ENCODE peak calls at places on chromosomes 4 and X, in five cellular contexts. C is OCI-M1; Q is stimulated activated CD4-positive, alpha-beta T cell treated with anti-CD3 and anti-CD28 coated beads, Interleukin-12 subunit alpha, Interleukin-12 subunit beta, amount 100 ng/mL, for 24 hours; Y is ACHN; A is HuH-7.5. M is an unnamed sample.

GRCh38 chrX:53445977-53446376 is 11.8 kb upstream of the HSD17B10 start:
- DNase-seq in A (peak; percentile 23), Y (peak; percentile 25), C (peak; percentile 62), Q (no peak), M (peak; percentile 32)

GRCh38 chr4:139144161-139144859 is 32.7 kb downstream of the ELF2 start:
- DNase-seq in Q (no peak), C (peak; percentile 19), A (no peak), Y (no peak), M (peak; percentile 37)

GRCh38 chr4:174316546-174316945 is 32.8 kb downstream of the CEP44 start:
- DNase-seq in Y (no peak), A (no peak), Q (no peak), C (no peak), M (no peak)

GRCh38 chrX:40434947-40435346 is 145.8 kb upstream of the ATP6AP2 start:
- DNase-seq in Y (no peak), C (peak; percentile 84), Q (no peak), A (no peak), M (no peak)

GRCh38 chr4:14269824-14270223 is 642.3 kb upstream of the BOD1L1 start:
- DNase-seq in C (no peak), Y (no peak), Q (no peak), A (no peak), M (no peak)

GRCh38 chrX:25003066-25003849 is 12.5 kb downstream of the ARX start:
- DNase-seq in C (no peak), A (no peak), Y (no peak), Q (no peak), M (no peak)

GRCh38 chrX:129798888-129799287 is 19.1 kb downstream of the SASH3 start:
- DNase-seq in Q (no peak), Y (no peak), A (no peak), C (no peak), M (no peak)

GRCh38 chr4:22707390-22707789 is 14.7 kb downstream of the GBA3 start:
- DNase-seq in Q (no peak), C (no peak), A (no peak), Y (no peak), M (no peak)

GRCh38 chr4:83071116-83071515 is 36.1 kb downstream of the COPS4 start:
- DNase-seq in A (no peak), C (no peak), Q (no peak), Y (no peak), M (no peak)

GRCh38 chr4:165656829-165657467 is 216.1 kb upstream of the TLL1 start:
- DNase-seq in A (no peak), C (no peak), Y (no peak), Q (no peak), M (no peak)

GRCh38 chr4:113086172-113086695 is 36.8 kb downstream of the ANK2 start:
- DNase-seq in C (no peak), Q (no peak), A (no peak), Y (no peak), M (no peak)

GRCh38 chrX:13120017-13120416 is 75.6 kb upstream of the FAM9C start:
- DNase-seq in Q (no peak), C (no peak), A (no peak), Y (no peak), M (no peak)

GRCh38 chr4:85932371-85933305 is 427.2 kb downstream of the MAPK10 start:
- DNase-seq in A (no peak), Q (no peak), Y (no peak), C (no peak), M (peak; percentile 35)

GRCh38 chr4:107094976-107095375 is 58.9 kb upstream of the DKK2 start:
- DNase-seq in A (no peak), C (no peak), Q (no peak), Y (no peak), M (no peak)

GRCh38 chr4:1975880-1976279 is 32.9 kb downstream of the NELFA start:
- DNase-seq in A (no peak), Y (no peak), C (no peak), Q (no peak), M (no peak)